ENCODE peak calls at places on chromosomes 4 and X, in eight cellular contexts. S is aorta, J is BE2C, B is HCT116, O is psoas muscle, I is SJSA1, Q is Peyer's patch, P is uterus. U is an unnamed sample. For H3K27me3, the result is how much of the 10 kb centered on the place peaks cover.

GRCh38 chrX:40077906-40078305 is 19.9 kb downstream of the BCOR start:
- DNase-seq in S (peak), J (no peak), B (no peak), O (no peak), I (no peak), Q (no peak), P (no peak), U (no peak)

GRCh38 chr4:130054895-130055294 is 958.9 kb downstream of the C4orf33 start:
- DNase-seq in S (no peak), J (no peak), B (no peak), O (no peak), I (no peak), Q (no peak), P (no peak), U (no peak)

GRCh38 chr4:24910504-24910903 is 2.3 kb downstream of the CCDC149 start:
- DNase-seq in S (no peak), J (no peak), B (no peak), O (no peak), I (no peak), Q (no peak), P (no peak), U (no peak)

GRCh38 chrX:132710756-132711155 is 221.9 kb upstream of the MBNL3 start:
- DNase-seq in S (no peak), J (no peak), B (no peak), O (no peak), I (no peak), Q (no peak), P (no peak), U (no peak)

GRCh38 chr4:140091305-140091704 is 62.7 kb downstream of the MAML3 start:
- DNase-seq in S (no peak), J (no peak), B (no peak), O (no peak), I (no peak), Q (no peak), P (no peak), U (no peak)

GRCh38 chr4:84582988-84583870 is at the start of gene CDS1:
- DNase-seq in S (peak), J (peak), B (no peak), O (peak), I (peak), Q (peak), P (peak), U (no peak)

GRCh38 chr4:3059090-3059428 is 15.3 kb downstream of the HTT-AS start:
- DNase-seq in S (no peak), J (no peak), B (no peak), O (no peak), I (no peak), Q (no peak), P (no peak), U (no peak)

GRCh38 chr4:75340561-75340960 is 173.6 kb downstream of the RCHY1 start:
- DNase-seq in S (no peak), J (no peak), B (no peak), O (no peak), I (no peak), Q (no peak), P (no peak), U (no peak)

GRCh38 chr4:119693127-119693526 is 64.5 kb upstream of the PDE5A start:
- DNase-seq in S (no peak), J (no peak), B (no peak), O (no peak), I (no peak), Q (no peak), P (no peak), U (no peak)

GRCh38 chr4:105622269-105622668 is 69.8 kb downstream of the ARHGEF38 start:
- DNase-seq in S (no peak), J (no peak), B (no peak), O (no peak), I (no peak), Q (no peak), P (no peak), U (no peak)

GRCh38 chr4:3340038-3340702 is 47.3 kb downstream of the RGS12 start:
- DNase-seq in S (no peak), J (no peak), B (no peak), O (peak), I (no peak), Q (no peak), P (no peak), U (no peak)

GRCh38 chrX:3176439-3176820 is 135.2 kb downstream of the ARSF start:
- DNase-seq in S (no peak), J (no peak), B (no peak), O (no peak), I (no peak), Q (no peak), P (no peak), U (peak)

GRCh38 chr4:138981930-138982390 is 33.6 kb upstream of the NOCT start:
- DNase-seq in S (no peak), J (no peak), B (no peak), O (no peak), I (no peak), Q (no peak), P (peak), U (no peak)

GRCh38 chr4:67933755-67934154 is 29.5 kb downstream of the TMPRSS11A start:
- DNase-seq in S (no peak), J (no peak), B (no peak), O (no peak), I (no peak), Q (no peak), P (no peak), U (no peak)

GRCh38 chr4:157898836-157899605 is 273.8 kb downstream of the GASK1B start:
- DNase-seq in S (no peak), J (no peak), B (no peak), O (no peak), I (no peak), Q (no peak), P (no peak), U (peak)

GRCh38 chr4:16253127-16253960 is 27.1 kb upstream of the TAPT1 start:
- DNase-seq in S (no peak), J (no peak), B (no peak), O (no peak), I (no peak), Q (no peak), P (no peak), U (peak)

GRCh38 chr4:3531306-3531886 is 826 bp downstream of the LRPAP1 start:
- DNase-seq in S (no peak), J (no peak), B (no peak), O (peak), I (no peak), Q (no peak), P (no peak), U (no peak)

GRCh38 chr4:5751918-5752802 is 41.2 kb downstream of the EVC start:
- DNase-seq in S (no peak), J (no peak), B (no peak), O (no peak), I (no peak), Q (no peak), P (no peak), U (peak)

GRCh38 chr4:26861434-26862186 is 969 bp downstream of the STIM2 start:
- DNase-seq in S (peak), J (peak), B (no peak), O (peak), I (peak), Q (peak), P (peak), U (no peak)

GRCh38 chrX:50614460-50614859 is 143.8 kb upstream of the DGKK start:
- DNase-seq in S (no peak), J (no peak), B (no peak), O (no peak), I (no peak), Q (no peak), P (no peak), U (no peak)

GRCh38 chr4:101419324-101420135 is 72.2 kb upstream of the PPP3CA start:
- DNase-seq in S (no peak), J (no peak), B (no peak), O (no peak), I (no peak), Q (no peak), P (no peak), U (no peak)

GRCh38 chr4:168633071-168633470 is 136.2 kb downstream of the PALLD start:
- DNase-seq in S (no peak), J (no peak), B (no peak), O (no peak), I (no peak), Q (no peak), P (no peak), U (no peak)

GRCh38 chrX:36087366-36087765 is 167.8 kb downstream of the CFAP47 start:
- DNase-seq in S (no peak), J (no peak), B (no peak), O (no peak), I (no peak), Q (no peak), P (no peak), U (no peak)

GRCh38 chr4:138919094-138919936 is 96.3 kb upstream of the NOCT start:
- DNase-seq in S (peak), J (peak), B (peak), O (peak), I (peak), Q (peak), P (peak), U (peak)

GRCh38 chr4:181659202-181659601 is 584.0 kb upstream of the TENM3 start:
- DNase-seq in S (no peak), J (no peak), B (no peak), O (no peak), I (no peak), Q (no peak), P (no peak), U (no peak)

GRCh38 chr4:40887690-40888089 is 137.9 kb downstream of the NSUN7 start:
- DNase-seq in S (no peak), J (no peak), B (no peak), O (no peak), I (no peak), Q (no peak), P (peak), U (no peak)

GRCh38 chr4:139786494-139787354 is 121.1 kb downstream of the MGST2 start:
- DNase-seq in S (no peak), J (peak), B (no peak), O (no peak), I (no peak), Q (no peak), P (no peak), U (no peak)

GRCh38 chr4:38230821-38231583 is 270.8 kb downstream of the PTTG2 start:
- DNase-seq in S (no peak), J (no peak), B (no peak), O (no peak), I (no peak), Q (no peak), P (no peak), U (no peak)

GRCh38 chr4:149140841-149141240 is 674.8 kb downstream of the IQCM start:
- DNase-seq in S (no peak), J (no peak), B (no peak), O (no peak), I (no peak), Q (no peak), P (no peak), U (no peak)

GRCh38 chrX:38055170-38055847 is 49.0 kb downstream of the SYTL5 start:
- DNase-seq in S (no peak), J (no peak), B (no peak), O (no peak), I (no peak), Q (no peak), P (peak), U (no peak)

GRCh38 chr4:41844327-41844726 is 90.9 kb upstream of the TMEM33 start:
- DNase-seq in S (no peak), J (no peak), B (peak), O (no peak), I (no peak), Q (no peak), P (no peak), U (no peak)

GRCh38 chr4:123811763-123812390 is 415.3 kb downstream of the SPRY1 start:
- DNase-seq in S (no peak), J (no peak), B (no peak), O (peak), I (peak), Q (no peak), P (no peak), U (no peak)
- H3K4me3 ChIP-seq in S (no peak), J (no peak), B (no peak), O (peak), I (peak), Q (no peak), P (no peak), U (no peak)

DNA sequence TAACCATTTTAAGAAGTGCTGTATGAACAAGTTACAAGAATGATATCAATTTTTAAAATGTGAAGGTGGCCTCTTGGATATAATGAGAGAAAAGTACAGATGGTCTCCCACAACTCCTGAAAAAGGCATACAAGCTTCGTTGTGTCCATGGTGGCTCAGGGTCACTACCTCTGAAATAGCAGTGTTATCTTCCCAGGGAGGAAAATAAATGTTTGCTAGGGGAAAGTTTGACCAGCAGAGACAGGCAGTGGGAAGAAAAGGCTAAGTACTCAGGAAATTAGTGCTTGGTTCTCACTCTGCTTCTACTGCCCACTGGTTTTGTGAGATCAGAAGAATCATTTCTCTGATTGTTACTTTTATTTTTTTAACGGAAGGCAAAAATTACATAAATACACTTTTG is 39.4 kb downstream of the PPP1R2C start:
- DNase-seq in S (no peak), J (no peak), B (no peak), O (no peak), I (no peak), Q (no peak), P (no peak), U (no peak)
- H3K27me3 ChIP-seq in S (under half), J (under half), B (under half), O (under half), I (under half), Q (under half), P (under half), U (under half)

DNA sequence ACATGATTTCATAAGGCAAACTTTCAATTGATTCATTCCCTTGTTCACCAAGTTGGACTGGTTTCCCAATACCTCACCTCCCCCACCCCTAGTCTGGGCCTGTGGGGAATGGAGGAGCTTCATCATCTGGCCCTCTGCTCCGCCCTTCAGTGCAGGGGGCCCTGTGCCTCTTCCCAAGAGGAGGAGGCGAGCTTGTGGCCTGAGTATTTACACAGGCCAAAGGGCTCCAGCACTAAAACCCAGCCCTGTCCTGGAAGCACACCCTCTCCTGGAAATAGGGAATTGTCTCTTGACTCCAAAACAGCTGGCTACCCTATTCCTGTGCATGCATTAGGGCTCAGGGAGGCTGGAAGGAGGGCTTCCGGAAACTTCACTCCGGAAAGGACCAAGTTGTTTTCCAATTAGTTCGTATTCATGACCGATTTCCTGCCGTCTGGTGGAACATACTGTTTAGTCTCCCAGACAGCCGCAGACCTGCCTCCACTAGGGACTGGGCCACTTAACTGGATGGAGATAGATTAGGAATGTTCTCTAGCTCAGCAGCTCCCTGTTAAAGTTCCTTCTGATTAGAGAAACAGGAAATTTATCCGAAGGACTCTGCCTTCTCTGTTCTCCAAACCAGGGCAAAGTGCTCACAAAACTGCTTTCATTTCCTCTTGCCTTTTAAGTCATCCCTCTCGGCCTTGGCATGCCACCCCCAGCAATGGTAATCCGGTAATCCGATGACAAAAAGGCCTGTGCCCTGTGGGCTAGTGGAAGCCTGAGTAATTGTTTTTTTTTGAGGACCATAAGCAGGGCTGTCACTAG is 5.8 kb downstream of the SRPX2 start:
- DNase-seq in S (peak), J (no peak), B (no peak), O (peak), I (no peak), Q (peak), P (peak), U (no peak)
- H3K4me3 ChIP-seq in S (no peak), J (no peak), B (no peak), O (no peak), I (no peak), Q (no peak), P (no peak), U (no peak)

GRCh38 chr4:8590546-8590880 is 2.1 kb upstream of the CPZ start:
- DNase-seq in S (peak), J (no peak), B (no peak), O (peak), I (no peak), Q (no peak), P (no peak), U (no peak)
- H3K27me3 ChIP-seq in S (under half), J (under half), B (under half), O (under half), I (under half), Q (under half), P (under half), U (half or more)

U was measured in kidney epithelial cell.